ENCODE peak calls at places on chromosome 1, in six cellular contexts. One of them, this sample, is unnamed.

GRCh38 chr1:234538062-234538731 is 59.2 kb upstream of the TARBP1 start:
- DNase-seq in cardiac muscle cell: no peak
- DNase-seq in HFFc6: no peak
- DNase-seq in BJ: no peak
- DNase-seq in heart left ventricle: no peak
- DNase-seq in colonic mucosa: peak; percentile 80
- DNase-seq in this sample: no peak

GRCh38 chr1:248611883-248612282 is 14.4 kb upstream of the OR2T10 start:
- DNase-seq in colonic mucosa: no peak
- DNase-seq in heart left ventricle: no peak
- DNase-seq in cardiac muscle cell: no peak
- DNase-seq in HFFc6: no peak
- DNase-seq in BJ: no peak
- DNase-seq in this sample: no peak

GRCh38 chr1:56441586-56441985 is 137.8 kb downstream of the PLPP3 start:
- DNase-seq in colonic mucosa: no peak
- DNase-seq in BJ: no peak
- DNase-seq in cardiac muscle cell: no peak
- DNase-seq in heart left ventricle: no peak
- DNase-seq in HFFc6: no peak
- DNase-seq in this sample: no peak

GRCh38 chr1:117076648-117077047 is 16.5 kb downstream of the TTF2 start:
- DNase-seq in HFFc6: no peak
- DNase-seq in colonic mucosa: no peak
- DNase-seq in heart left ventricle: no peak
- DNase-seq in BJ: no peak
- DNase-seq in cardiac muscle cell: no peak
- DNase-seq in this sample: no peak

GRCh38 chr1:156600733-156601121 is 552 bp downstream of the GPATCH4 start:
- DNase-seq in HFFc6: no peak
- DNase-seq in colonic mucosa: no peak
- DNase-seq in heart left ventricle: no peak
- DNase-seq in BJ: no peak
- DNase-seq in cardiac muscle cell: no peak
- DNase-seq in this sample: no peak

GRCh38 chr1:98355656-98356384 is 305.7 kb upstream of the SNX7 start:
- DNase-seq in HFFc6: peak; percentile 3
- DNase-seq in colonic mucosa: no peak
- DNase-seq in heart left ventricle: no peak
- DNase-seq in BJ: no peak
- DNase-seq in cardiac muscle cell: no peak
- DNase-seq in this sample: no peak

GRCh38 chr1:200198247-200198646 is 170.7 kb downstream of the NR5A2 start:
- DNase-seq in HFFc6: no peak
- DNase-seq in BJ: no peak
- DNase-seq in colonic mucosa: no peak
- DNase-seq in cardiac muscle cell: no peak
- DNase-seq in heart left ventricle: no peak
- DNase-seq in this sample: no peak

GRCh38 chr1:109819906-109820305 is 56.2 kb upstream of the EPS8L3 start:
- DNase-seq in colonic mucosa: no peak
- DNase-seq in HFFc6: no peak
- DNase-seq in cardiac muscle cell: no peak
- DNase-seq in BJ: no peak
- DNase-seq in heart left ventricle: no peak
- DNase-seq in this sample: no peak

GRCh38 chr1:23444104-23444533 is 19.6 kb upstream of the TCEA3 start:
- DNase-seq in cardiac muscle cell: no peak
- DNase-seq in BJ: peak; percentile 62
- DNase-seq in HFFc6: no peak
- DNase-seq in heart left ventricle: peak; percentile 37
- DNase-seq in colonic mucosa: peak; percentile 66
- DNase-seq in this sample: peak; percentile 57

GRCh38 chr1:7250176-7250575 is 464.9 kb downstream of the CAMTA1 start:
- DNase-seq in heart left ventricle: no peak
- DNase-seq in colonic mucosa: peak; percentile 7
- DNase-seq in BJ: no peak
- DNase-seq in cardiac muscle cell: no peak
- DNase-seq in HFFc6: peak; percentile 28
- DNase-seq in this sample: no peak

GRCh38 chr1:87291107-87291506 is 37.6 kb upstream of the LMO4 start:
- DNase-seq in heart left ventricle: no peak
- DNase-seq in cardiac muscle cell: no peak
- DNase-seq in colonic mucosa: no peak
- DNase-seq in BJ: peak; percentile 44
- DNase-seq in HFFc6: peak; percentile 60
- DNase-seq in this sample: no peak

GRCh38 chr1:16376971-16377370 is 9.9 kb downstream of the SZRD1 start:
- DNase-seq in cardiac muscle cell: no peak
- DNase-seq in BJ: no peak
- DNase-seq in colonic mucosa: no peak
- DNase-seq in HFFc6: no peak
- DNase-seq in heart left ventricle: no peak
- DNase-seq in this sample: no peak

GRCh38 chr1:77143529-77144121 is 75.6 kb downstream of the PIGK start:
- DNase-seq in BJ: no peak
- DNase-seq in HFFc6: no peak
- DNase-seq in heart left ventricle: no peak
- DNase-seq in colonic mucosa: no peak
- DNase-seq in cardiac muscle cell: peak; percentile 11
- DNase-seq in this sample: no peak

GRCh38 chr1:7525664-7526063 is 245.4 kb upstream of the VAMP3 start:
- DNase-seq in HFFc6: no peak
- DNase-seq in heart left ventricle: no peak
- DNase-seq in colonic mucosa: no peak
- DNase-seq in cardiac muscle cell: no peak
- DNase-seq in BJ: no peak
- DNase-seq in this sample: no peak

GRCh38 chr1:71804140-71804539 is 478.2 kb downstream of the NEGR1 start:
- DNase-seq in cardiac muscle cell: no peak
- DNase-seq in BJ: no peak
- DNase-seq in colonic mucosa: no peak
- DNase-seq in heart left ventricle: no peak
- DNase-seq in HFFc6: no peak
- DNase-seq in this sample: no peak

GRCh38 chr1:230863449-230863848 is 4.9 kb downstream of the C1orf198 start:
- DNase-seq in heart left ventricle: no peak
- DNase-seq in cardiac muscle cell: peak; percentile 26
- DNase-seq in colonic mucosa: peak; percentile 30
- DNase-seq in BJ: no peak
- DNase-seq in HFFc6: no peak
- DNase-seq in this sample: no peak

GRCh38 chr1:31203215-31203614 is 36.5 kb downstream of the NKAIN1 start:
- DNase-seq in heart left ventricle: no peak
- DNase-seq in colonic mucosa: no peak
- DNase-seq in BJ: no peak
- DNase-seq in HFFc6: no peak
- DNase-seq in cardiac muscle cell: no peak
- DNase-seq in this sample: no peak

DNA sequence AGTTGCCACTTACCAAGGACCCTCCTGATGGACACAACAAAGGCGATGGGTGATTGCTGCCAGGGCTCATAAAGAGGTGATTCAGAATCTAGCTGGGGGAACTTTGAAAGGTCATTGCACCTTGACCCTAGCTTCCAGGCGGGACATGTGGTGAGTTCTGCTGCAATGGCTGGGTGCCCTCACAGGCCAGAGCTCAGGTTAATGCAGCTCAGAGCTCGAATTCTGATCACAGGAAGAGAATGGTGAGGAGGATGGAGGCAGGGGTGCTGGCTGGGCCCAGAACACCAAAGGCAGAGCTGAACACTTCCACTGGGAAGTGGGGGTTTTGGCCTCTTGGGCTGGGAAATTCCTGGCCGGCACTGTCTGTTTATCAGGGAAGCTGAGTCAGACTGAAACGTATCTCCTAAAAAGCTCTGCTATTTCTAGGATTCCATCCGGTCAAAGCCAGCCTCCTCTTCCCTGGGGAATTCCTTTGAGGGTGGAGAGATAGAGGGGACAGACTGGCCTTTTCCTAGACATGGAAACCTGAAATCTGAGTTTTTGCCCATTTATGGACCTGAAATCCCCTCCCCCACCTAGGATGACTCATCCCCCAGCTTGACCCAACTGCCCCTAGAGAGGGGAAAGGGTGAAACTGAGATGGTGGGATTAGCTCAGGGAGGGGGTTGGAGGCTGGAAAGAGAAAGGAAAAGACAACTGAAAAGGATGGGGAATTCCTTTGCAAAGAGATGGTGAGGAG is 27.2 kb downstream of the NUAK2 start:
- DNase-seq in heart left ventricle: peak; percentile 64
- DNase-seq in BJ: peak; percentile 79
- DNase-seq in colonic mucosa: no peak
- DNase-seq in cardiac muscle cell: no peak
- DNase-seq in HFFc6: peak; percentile 82
- DNase-seq in this sample: no peak
- TF ChIP-seq CTCF in heart left ventricle: no peak
- TF ChIP-seq CTCF in BJ: no peak
- TF ChIP-seq CTCF in colonic mucosa: no peak
- TF ChIP-seq CTCF in cardiac muscle cell: no peak
- TF ChIP-seq CTCF in HFFc6: no peak
- TF ChIP-seq CTCF in this sample: no peak

DNA sequence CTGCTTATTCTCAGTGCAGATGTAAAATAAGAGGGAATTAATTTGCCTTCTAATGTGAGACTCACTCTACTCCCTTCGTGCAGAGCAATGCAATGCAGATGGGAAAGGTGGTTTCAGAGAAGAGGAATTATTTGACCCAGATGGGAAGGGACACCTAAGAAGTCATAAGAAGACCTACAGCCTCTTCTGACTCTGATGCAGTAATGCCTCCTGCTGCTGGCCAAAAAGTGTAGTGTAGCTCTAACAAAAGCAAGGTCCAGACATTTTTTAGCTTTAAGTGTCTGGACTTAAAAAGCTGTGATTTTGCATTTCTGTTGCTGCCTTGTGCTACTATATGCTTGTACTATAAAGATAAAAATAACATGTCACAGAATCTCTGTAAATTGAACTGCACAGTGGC is 501.4 kb downstream of the TTLL7 start:
- DNase-seq in BJ: no peak
- DNase-seq in HFFc6: no peak
- DNase-seq in heart left ventricle: no peak
- DNase-seq in cardiac muscle cell: peak; percentile 23
- DNase-seq in colonic mucosa: no peak
- DNase-seq in this sample: no peak
- TF ChIP-seq CTCF in BJ: peak; percentile 43
- TF ChIP-seq CTCF in HFFc6: no peak
- TF ChIP-seq CTCF in heart left ventricle: no peak
- TF ChIP-seq CTCF in cardiac muscle cell: no peak
- TF ChIP-seq CTCF in colonic mucosa: no peak
- TF ChIP-seq CTCF in this sample: peak; percentile 60

DNA sequence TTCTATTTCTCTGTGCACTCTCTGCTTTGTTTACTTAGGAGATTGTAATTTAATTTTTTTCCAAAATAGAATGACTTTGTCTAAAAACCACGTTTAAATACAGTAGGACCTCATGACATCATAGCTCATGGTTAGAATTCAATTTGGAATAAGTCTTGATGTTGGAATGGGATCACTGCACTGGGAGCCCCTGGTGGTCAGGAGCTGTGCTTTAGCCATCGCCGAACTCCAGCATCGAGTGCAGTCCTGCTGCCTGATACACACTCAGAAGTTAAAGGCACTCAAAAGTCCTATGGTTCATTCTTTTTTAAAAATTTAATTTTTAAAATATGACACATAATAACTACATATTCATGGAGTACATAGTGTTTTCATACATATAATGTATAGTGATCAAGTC is 75.1 kb downstream of the TEX35 start:
- DNase-seq in colonic mucosa: no peak
- DNase-seq in cardiac muscle cell: no peak
- DNase-seq in BJ: no peak
- DNase-seq in heart left ventricle: no peak
- DNase-seq in HFFc6: no peak
- DNase-seq in this sample: no peak
- TF ChIP-seq CTCF in colonic mucosa: no peak
- TF ChIP-seq CTCF in cardiac muscle cell: peak; percentile 4
- TF ChIP-seq CTCF in BJ: no peak
- TF ChIP-seq CTCF in heart left ventricle: no peak
- TF ChIP-seq CTCF in HFFc6: peak; percentile 11
- TF ChIP-seq CTCF in this sample: peak; percentile 3

DNA sequence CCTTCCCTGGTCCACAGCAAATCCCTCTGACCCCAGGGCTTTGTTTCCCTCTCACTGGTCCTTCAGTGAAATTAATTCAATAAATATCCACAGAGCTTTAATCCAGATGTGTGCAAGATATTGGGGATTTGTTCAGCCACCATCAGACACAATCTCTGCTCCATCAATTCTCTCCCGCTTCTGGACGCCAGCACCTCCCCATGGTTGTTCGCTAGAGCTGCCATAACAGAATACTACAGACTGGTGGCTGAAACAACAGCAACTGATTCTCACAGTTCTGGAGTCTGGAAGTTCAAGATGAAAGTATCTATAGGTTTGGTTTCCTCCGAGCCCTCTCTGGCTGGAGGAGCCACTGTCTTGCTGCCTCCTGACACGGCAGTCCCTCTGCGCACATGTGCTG is 303.9 kb downstream of the SMYD3 start:
- DNase-seq in heart left ventricle: no peak
- DNase-seq in HFFc6: no peak
- DNase-seq in cardiac muscle cell: no peak
- DNase-seq in BJ: no peak
- DNase-seq in colonic mucosa: no peak
- DNase-seq in this sample: no peak
- TF ChIP-seq CTCF in heart left ventricle: no peak
- TF ChIP-seq CTCF in HFFc6: no peak
- TF ChIP-seq CTCF in cardiac muscle cell: no peak
- TF ChIP-seq CTCF in BJ: no peak
- TF ChIP-seq CTCF in colonic mucosa: no peak
- TF ChIP-seq CTCF in this sample: no peak

DNA sequence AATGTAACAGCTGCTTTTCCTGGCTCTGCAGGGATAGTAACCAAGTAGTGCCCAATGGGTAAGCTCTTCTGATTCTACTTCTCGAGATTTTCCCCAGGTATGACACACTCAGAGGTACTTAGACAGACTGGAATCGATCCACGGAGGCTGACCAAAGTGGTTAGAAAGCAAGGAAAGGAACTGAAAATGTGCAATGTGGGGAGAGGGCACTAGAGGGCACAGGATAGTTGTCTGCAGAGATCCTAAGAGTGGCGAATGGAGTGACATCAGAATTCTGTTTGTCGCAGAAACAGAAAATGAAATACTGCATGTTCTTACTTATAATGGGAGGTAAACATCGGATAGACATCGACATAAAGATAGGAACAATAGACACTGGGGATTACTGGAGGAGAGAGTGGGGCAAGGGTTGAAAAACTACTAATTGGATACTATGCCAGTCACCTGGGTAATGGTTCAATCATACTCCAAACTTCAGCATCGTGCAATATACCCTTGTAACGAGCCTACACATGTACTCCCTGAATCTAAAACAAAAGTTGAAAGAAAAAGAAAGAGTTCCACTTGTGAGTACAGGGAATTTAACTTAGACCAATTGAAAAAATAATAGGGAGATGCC is 23.3 kb downstream of the CYP2J2 start:
- DNase-seq in colonic mucosa: peak; percentile 47
- DNase-seq in heart left ventricle: no peak
- DNase-seq in HFFc6: no peak
- DNase-seq in BJ: no peak
- DNase-seq in cardiac muscle cell: peak; percentile 40
- DNase-seq in this sample: no peak
- TF ChIP-seq CTCF in colonic mucosa: peak; percentile 31
- TF ChIP-seq CTCF in heart left ventricle: peak; percentile 27
- TF ChIP-seq CTCF in HFFc6: peak; percentile 59
- TF ChIP-seq CTCF in BJ: peak; percentile 43
- TF ChIP-seq CTCF in cardiac muscle cell: peak; percentile 56
- TF ChIP-seq CTCF in this sample: peak; percentile 61